ENCODE peak calls at places on chromosomes 7 and 10, in four cellular contexts. J is left lung, W is vagina, H is fibroblast of lung. K is an unnamed sample.

GRCh38 chr10:114346176-114347031 is 57.9 kb downstream of the AFAP1L2 start:
- DNase-seq in J (no peak), W (no peak), H (no peak), K (no peak)

GRCh38 chr7:44324204-44325126 is 929 bp downstream of the CAMK2B start:
- DNase-seq in J (no peak), W (peak; percentile 92), H (no peak), K (peak; percentile 29)

GRCh38 chr10:70812814-70813213 is 2.9 kb upstream of the SGPL1 start:
- DNase-seq in J (no peak), W (no peak), H (no peak), K (peak; percentile 68)

GRCh38 chr10:35961501-35961900 is 319.4 kb upstream of the FZD8 start:
- DNase-seq in J (no peak), W (no peak), H (peak; percentile 46), K (no peak)

GRCh38 chr7:44193011-44193802 is 4.0 kb upstream of the GCK start:
- DNase-seq in J (no peak), W (no peak), H (no peak), K (no peak)

GRCh38 chr7:25803117-25803887 is 348.7 kb upstream of the NFE2L3 start:
- DNase-seq in J (no peak), W (no peak), H (no peak), K (peak; percentile 78)

GRCh38 chr10:31116226-31116625 is 84.6 kb upstream of the ZNF438 start:
- DNase-seq in J (no peak), W (no peak), H (peak; percentile 31), K (no peak)

GRCh38 chr10:84140036-84140379 is 699 bp downstream of the GHITM start:
- DNase-seq in J (peak; percentile 34), W (no peak), H (peak; percentile 31), K (peak; percentile 7)

GRCh38 chr10:110413903-110414562 is 83.7 kb upstream of the DUSP5 start:
- DNase-seq in J (no peak), W (no peak), H (peak; percentile 47), K (no peak)

GRCh38 chr10:30227481-30227880 is 121.6 kb downstream of the MTPAP start:
- DNase-seq in J (no peak), W (no peak), H (no peak), K (no peak)

GRCh38 chr10:4515711-4516110 is 310.3 kb upstream of the AKR1E2 start:
- DNase-seq in J (no peak), W (no peak), H (no peak), K (peak; percentile 47)

GRCh38 chr10:69866246-69866687 is 64.6 kb downstream of the COL13A1 start:
- DNase-seq in J (no peak), W (no peak), H (no peak), K (no peak)

GRCh38 chr7:113199841-113200240 is 81.5 kb upstream of the SMIM30 start:
- DNase-seq in J (no peak), W (no peak), H (peak; percentile 71), K (no peak)

GRCh38 chr10:129779126-129779525 is 184.9 kb downstream of the EBF3 start:
- DNase-seq in J (no peak), W (no peak), H (no peak), K (no peak)

GRCh38 chr10:129778571-129778970 is 185.5 kb downstream of the EBF3 start:
- DNase-seq in J (no peak), W (no peak), H (no peak), K (no peak)

GRCh38 chr10:129780158-129780557 is 183.9 kb downstream of the EBF3 start:
- DNase-seq in J (no peak), W (no peak), H (no peak), K (no peak)

GRCh38 chr10:129775681-129776080 is 188.4 kb downstream of the EBF3 start:
- DNase-seq in J (no peak), W (no peak), H (no peak), K (no peak)

DNA sequence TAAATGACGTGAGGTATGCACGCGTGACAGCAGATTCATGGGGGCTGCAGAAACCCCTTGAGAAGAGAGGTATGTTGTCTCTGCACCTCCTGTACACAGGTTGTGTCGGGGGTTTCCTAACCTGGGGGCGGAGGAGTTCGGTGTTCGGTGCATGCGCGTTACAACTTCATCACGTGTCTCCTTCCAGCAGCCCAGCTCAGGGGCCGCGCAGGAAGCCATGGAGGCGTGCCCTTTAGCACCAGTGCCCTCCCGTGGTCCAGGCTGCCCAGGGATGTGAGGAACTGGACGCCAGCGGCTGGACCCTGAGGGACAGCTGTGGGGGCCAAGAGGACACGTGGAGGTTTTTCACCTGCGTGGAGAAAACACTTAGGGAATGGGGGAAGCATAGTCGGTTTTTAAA is 186.4 kb downstream of the EBF3 start:
- DNase-seq in J (no peak), W (no peak), H (no peak), K (no peak)
- H3K9me3 ChIP-seq in J (no peaks in the 10 kb centered on the region), W (no peaks in the 10 kb centered on the region), H (no peaks in the 10 kb centered on the region), K (no peaks in the 10 kb centered on the region)

GRCh38 chr7:57651006-57651405 is 201.0 kb downstream of the ZNF716 start:
- DNase-seq in J (no peak), W (no peak), H (no peak), K (no peak)

GRCh38 chr7:57653262-57653830 is 203.4 kb downstream of the ZNF716 start:
- DNase-seq in J (no peak), W (no peak), H (no peak), K (no peak)
- H3K9me3 ChIP-seq in J (no peaks in the 10 kb centered on the region), W (no peaks in the 10 kb centered on the region), H (no peaks in the 10 kb centered on the region), K (no peaks in the 10 kb centered on the region)

DNA sequence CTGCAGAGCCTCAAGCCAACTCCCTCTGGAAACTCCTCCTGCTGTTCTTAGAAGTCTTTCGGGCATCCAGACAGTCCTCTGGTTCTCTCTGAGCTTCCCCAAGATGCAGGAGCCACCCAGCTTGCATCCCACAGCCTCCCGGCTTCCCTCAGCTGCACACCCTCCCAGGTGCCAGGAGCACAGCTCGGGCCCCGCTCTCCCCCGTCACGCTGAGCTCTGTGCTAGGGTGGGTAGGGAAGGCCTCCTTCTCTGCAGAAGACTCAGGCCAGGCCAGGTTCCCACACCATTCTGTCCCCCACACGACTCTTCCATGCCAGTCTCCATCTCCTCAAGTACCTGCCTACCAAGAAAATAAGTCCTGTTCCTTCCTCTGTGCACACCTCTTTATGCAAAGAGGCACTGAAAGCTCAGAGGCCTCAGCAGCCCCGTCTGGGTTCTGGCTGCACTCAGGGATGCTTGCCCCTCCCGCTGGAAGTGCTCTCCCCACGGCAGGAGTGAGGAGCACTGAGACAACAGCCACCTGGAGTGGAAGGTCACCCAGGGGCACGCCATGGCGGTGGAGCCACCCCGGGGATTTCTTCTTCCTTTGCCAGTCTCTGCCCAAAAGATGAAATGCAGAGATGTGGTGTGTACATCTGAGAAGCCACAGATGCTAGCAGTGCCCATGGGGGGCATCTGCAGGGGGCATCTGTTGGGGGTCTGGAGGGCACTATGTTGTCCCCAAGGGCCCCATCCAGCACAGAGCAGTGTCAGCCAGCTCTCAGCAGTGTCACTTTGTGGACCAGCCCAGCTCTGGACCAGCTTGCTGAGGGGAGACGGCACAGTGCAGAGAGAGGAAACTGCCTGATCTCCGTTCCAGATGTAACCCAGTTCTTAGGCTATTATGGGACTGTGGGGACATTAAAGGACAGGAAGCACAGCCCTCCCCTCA is 536.9 kb downstream of the PTPRN2 start:
- DNase-seq in J (peak; percentile 14), W (no peak), H (no peak), K (no peak)
- H3K9me3 ChIP-seq in J (no peaks in the 10 kb centered on the region), W (no peaks in the 10 kb centered on the region), H (peaks cover 2% of the 10 kb centered on the region), K (no peaks in the 10 kb centered on the region)

GRCh38 chr10:18563003-18563726 is 88.2 kb downstream of the NSUN6 start:
- DNase-seq in J (no peak), W (no peak), H (no peak), K (no peak)
- H3K9me3 ChIP-seq in J (no peaks in the 10 kb centered on the region), W (no peaks in the 10 kb centered on the region), H (no peaks in the 10 kb centered on the region), K (no peaks in the 10 kb centered on the region)

GRCh38 chr7:55939514-55940123 is 12.1 kb upstream of the MRPS17 start:
- DNase-seq in J (no peak), W (no peak), H (no peak), K (no peak)
- H3K9me3 ChIP-seq in J (no peaks in the 10 kb centered on the region), W (peaks cover 14% of the 10 kb centered on the region), H (no peaks in the 10 kb centered on the region), K (no peaks in the 10 kb centered on the region)

GRCh38 chr7:27104244-27105149 is 2.0 kb upstream of the HOXA2 start:
- DNase-seq in J (no peak), W (no peak), H (peak; percentile 91), K (no peak)
- H3K9me3 ChIP-seq in J (no peaks in the 10 kb centered on the region), W (no peaks in the 10 kb centered on the region), H (no peaks in the 10 kb centered on the region), K (no peaks in the 10 kb centered on the region)

GRCh38 chr7:148605350-148605749 is 14.8 kb downstream of the C7orf33 start:
- DNase-seq in J (no peak), W (no peak), H (no peak), K (no peak)
- H3K9me3 ChIP-seq in J (no peaks in the 10 kb centered on the region), W (no peaks in the 10 kb centered on the region), H (no peaks in the 10 kb centered on the region), K (no peaks in the 10 kb centered on the region)

GRCh38 chr10:48684792-48685651 is at the start of gene WDFY4:
- DNase-seq in J (peak; percentile 66), W (peak; percentile 81), H (no peak), K (no peak)

GRCh38 chr10:48682265-48682664 is 2.4 kb upstream of the WDFY4 start:
- DNase-seq in J (no peak), W (peak; percentile 64), H (no peak), K (no peak)

GRCh38 chr10:48684463-48684791 is 246 bp upstream of the WDFY4 start:
- DNase-seq in J (no peak), W (no peak), H (no peak), K (no peak)

GRCh38 chr10:48683424-48683823 is 1.2 kb upstream of the WDFY4 start:
- DNase-seq in J (no peak), W (peak; percentile 79), H (no peak), K (no peak)

DNA sequence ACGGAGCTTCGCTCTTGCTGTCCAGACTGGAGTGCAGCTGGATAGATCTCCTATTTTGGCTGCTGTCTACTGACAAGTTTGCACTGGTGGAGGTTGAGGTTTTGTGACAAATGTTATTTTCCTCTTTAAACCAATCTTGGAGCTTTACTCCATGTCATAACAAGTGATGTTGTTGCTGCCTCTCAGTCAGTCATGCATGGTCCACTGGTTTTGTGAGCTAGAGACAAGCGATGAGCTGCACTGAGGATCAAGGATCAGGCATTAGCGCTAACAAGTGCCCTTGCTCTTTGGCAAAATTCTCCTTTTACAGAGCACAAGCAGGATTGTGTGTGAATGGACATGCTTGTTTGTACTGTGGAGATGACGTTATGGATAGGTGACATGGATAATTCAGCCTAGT is 780 bp upstream of the WDFY4 start:
- DNase-seq in J (no peak), W (no peak), H (no peak), K (peak; percentile 36)
- H3K9me3 ChIP-seq in J (no peaks in the 10 kb centered on the region), W (no peaks in the 10 kb centered on the region), H (no peaks in the 10 kb centered on the region), K (no peaks in the 10 kb centered on the region)